ENCODE peak calls at places on chromosomes 2 and 18, in four cellular contexts. One of them, this sample, is unnamed.

GRCh38 chr2:148965596-148966431 is 72.7 kb upstream of the LYPD6B start:
- DNase-seq in K562: no peak
- DNase-seq in HL-60: peak; percentile 10
- DNase-seq in GM12878: peak; percentile 51
- DNase-seq in this sample: no peak

GRCh38 chr2:104944495-104944894 is 90.6 kb downstream of the POU3F3 start:
- DNase-seq in K562: peak; percentile 20
- DNase-seq in HL-60: no peak
- DNase-seq in GM12878: no peak
- DNase-seq in this sample: no peak

GRCh38 chr2:236337465-236338325 is 73.5 kb upstream of the ASB18 start:
- DNase-seq in K562: no peak
- DNase-seq in HL-60: no peak
- DNase-seq in GM12878: no peak
- DNase-seq in this sample: no peak

GRCh38 chr18:67144342-67144741 is 372.2 kb downstream of the DSEL start:
- DNase-seq in K562: no peak
- DNase-seq in HL-60: no peak
- DNase-seq in GM12878: no peak
- DNase-seq in this sample: no peak

GRCh38 chr18:48132993-48133674 is 202.7 kb upstream of the SMAD2 start:
- DNase-seq in K562: no peak
- DNase-seq in HL-60: no peak
- DNase-seq in GM12878: no peak
- DNase-seq in this sample: no peak

GRCh38 chr2:106158871-106159270 is 35.2 kb downstream of the UXS1 start:
- DNase-seq in K562: no peak
- DNase-seq in HL-60: no peak
- DNase-seq in GM12878: no peak
- DNase-seq in this sample: no peak

GRCh38 chr2:96114903-96115581 is 1.3 kb downstream of the ADRA2B start:
- DNase-seq in K562: no peak
- DNase-seq in HL-60: no peak
- DNase-seq in GM12878: no peak
- DNase-seq in this sample: no peak

GRCh38 chr2:235949567-235950472 is 218.4 kb downstream of the GBX2 start:
- DNase-seq in K562: no peak
- DNase-seq in HL-60: no peak
- DNase-seq in GM12878: no peak
- DNase-seq in this sample: no peak

GRCh38 chr2:239181601-239182471 is 219.0 kb downstream of the HDAC4 start:
- DNase-seq in K562: no peak
- DNase-seq in HL-60: no peak
- DNase-seq in GM12878: no peak
- DNase-seq in this sample: no peak

GRCh38 chr2:1993711-1994682 is 249.7 kb upstream of the PXDN start:
- DNase-seq in K562: no peak
- DNase-seq in HL-60: no peak
- DNase-seq in GM12878: no peak
- DNase-seq in this sample: no peak

GRCh38 chr18:23784811-23785245 is 95.6 kb downstream of the LAMA3 start:
- DNase-seq in K562: no peak
- DNase-seq in HL-60: no peak
- DNase-seq in GM12878: no peak
- DNase-seq in this sample: no peak

GRCh38 chr18:59357928-59358327 is 1.1 kb downstream of the LMAN1 start:
- DNase-seq in K562: peak; percentile 61
- DNase-seq in HL-60: no peak
- DNase-seq in GM12878: no peak
- DNase-seq in this sample: no peak

GRCh38 chr18:52163478-52163877 is 176.5 kb upstream of the DCC start:
- DNase-seq in K562: no peak
- DNase-seq in HL-60: no peak
- DNase-seq in GM12878: no peak
- DNase-seq in this sample: no peak

GRCh38 chr18:37663446-37663845 is 97.8 kb upstream of the CELF4 start:
- DNase-seq in K562: no peak
- DNase-seq in HL-60: no peak
- DNase-seq in GM12878: no peak
- DNase-seq in this sample: no peak

GRCh38 chr2:187117483-187117882 is 268.5 kb upstream of the ZSWIM2 start:
- DNase-seq in K562: no peak
- DNase-seq in HL-60: no peak
- DNase-seq in GM12878: no peak
- DNase-seq in this sample: no peak

GRCh38 chr2:30273574-30273929 is 42.2 kb downstream of the LBH start:
- DNase-seq in K562: no peak
- DNase-seq in HL-60: no peak
- DNase-seq in GM12878: no peak
- DNase-seq in this sample: no peak

GRCh38 chr2:63805412-63805811 is 36.3 kb upstream of the UGP2 start:
- DNase-seq in K562: no peak
- DNase-seq in HL-60: no peak
- DNase-seq in GM12878: no peak
- DNase-seq in this sample: no peak

GRCh38 chr2:36146765-36147164 is 208.8 kb upstream of the CRIM1 start:
- DNase-seq in K562: no peak
- DNase-seq in HL-60: no peak
- DNase-seq in GM12878: no peak
- DNase-seq in this sample: no peak

GRCh38 chr2:57546478-57546877 is 500.1 kb upstream of the VRK2 start:
- DNase-seq in K562: no peak
- DNase-seq in HL-60: no peak
- DNase-seq in GM12878: no peak
- DNase-seq in this sample: no peak

GRCh38 chr2:9715238-9715637 is 84.4 kb upstream of the YWHAQ start:
- DNase-seq in K562: no peak
- DNase-seq in HL-60: no peak
- DNase-seq in GM12878: no peak
- DNase-seq in this sample: no peak

GRCh38 chr2:14661163-14661562 is 28.6 kb downstream of the LRATD1 start:
- DNase-seq in K562: no peak
- DNase-seq in HL-60: no peak
- DNase-seq in GM12878: no peak
- DNase-seq in this sample: no peak

GRCh38 chr2:225041871-225042799 is at the start of gene DOCK10:
- DNase-seq in K562: no peak
- DNase-seq in HL-60: peak; percentile 60
- DNase-seq in GM12878: no peak
- DNase-seq in this sample: peak; percentile 38

GRCh38 chr2:187550797-187551306 is 3.4 kb downstream of the TFPI start:
- DNase-seq in K562: no peak
- DNase-seq in HL-60: no peak
- DNase-seq in GM12878: no peak
- DNase-seq in this sample: no peak

GRCh38 chr2:20579866-20580265 is 71.0 kb downstream of the HS1BP3 start:
- DNase-seq in K562: no peak
- DNase-seq in HL-60: no peak
- DNase-seq in GM12878: peak; percentile 19
- DNase-seq in this sample: no peak

GRCh38 chr2:197793456-197793855 is 8.3 kb upstream of the BOLL start:
- DNase-seq in K562: no peak
- DNase-seq in HL-60: no peak
- DNase-seq in GM12878: no peak
- DNase-seq in this sample: no peak

GRCh38 chr18:68740966-68741365 is 26.1 kb upstream of the TMX3 start:
- DNase-seq in K562: no peak
- DNase-seq in HL-60: no peak
- DNase-seq in GM12878: no peak
- DNase-seq in this sample: no peak

GRCh38 chr18:68734311-68734710 is 19.4 kb upstream of the TMX3 start:
- DNase-seq in K562: no peak
- DNase-seq in HL-60: no peak
- DNase-seq in GM12878: no peak
- DNase-seq in this sample: no peak

GRCh38 chr18:68733693-68734092 is 18.8 kb upstream of the TMX3 start:
- DNase-seq in K562: no peak
- DNase-seq in HL-60: no peak
- DNase-seq in GM12878: no peak
- DNase-seq in this sample: no peak

GRCh38 chr18:68738572-68738971 is 23.7 kb upstream of the TMX3 start:
- DNase-seq in K562: no peak
- DNase-seq in HL-60: no peak
- DNase-seq in GM12878: no peak
- DNase-seq in this sample: no peak

DNA sequence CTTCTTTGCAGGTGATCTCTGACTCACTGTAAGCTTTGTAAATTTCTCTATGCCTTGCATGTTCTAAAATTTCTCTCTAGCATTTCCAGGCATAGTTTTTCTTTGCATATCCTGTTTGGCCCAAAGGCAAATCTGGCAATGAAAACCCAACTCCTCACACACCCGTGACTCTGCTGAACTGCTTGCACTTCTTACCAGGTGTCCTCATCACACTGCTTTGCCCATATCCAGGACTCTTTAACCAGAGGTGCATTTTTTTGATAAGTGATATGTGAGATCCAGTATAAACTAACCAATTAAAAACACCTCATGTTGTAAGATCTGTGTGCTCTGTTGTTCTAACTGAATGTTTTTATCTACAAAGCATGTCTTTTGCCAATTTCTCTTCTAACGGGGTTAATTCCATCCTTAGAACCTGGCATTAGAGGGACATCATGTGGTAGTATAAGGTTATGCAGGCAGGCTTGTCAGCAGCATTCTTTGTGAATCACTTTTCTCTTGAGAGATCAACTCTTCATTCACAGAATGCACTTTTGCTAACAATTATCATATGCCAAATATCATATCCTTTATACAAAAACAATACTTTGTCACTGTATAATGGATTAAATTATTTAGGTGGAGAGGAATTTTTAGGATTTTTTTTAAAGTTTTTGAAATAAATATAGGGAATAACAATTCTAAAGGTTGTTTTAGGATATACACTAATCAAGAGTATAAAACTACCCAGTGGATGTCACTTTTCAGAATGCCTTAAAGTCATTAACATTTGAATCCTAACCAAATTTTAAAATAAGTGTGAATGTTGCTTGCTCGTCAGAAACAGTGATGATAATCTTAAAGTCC is 20.8 kb upstream of the TMX3 start:
- DNase-seq in K562: peak; percentile 31
- DNase-seq in HL-60: no peak
- DNase-seq in GM12878: no peak
- DNase-seq in this sample: no peak
- TF ChIP-seq SPI1 in K562: no peak
- TF ChIP-seq SPI1 in HL-60: no peak
- TF ChIP-seq SPI1 in GM12878: no peak
- TF ChIP-seq SPI1 in this sample: no peak

GRCh38 chr2:161417428-161418274 is 1.6 kb downstream of the TBR1 start:
- DNase-seq in K562: no peak
- DNase-seq in HL-60: no peak
- DNase-seq in GM12878: no peak
- DNase-seq in this sample: no peak
- TF ChIP-seq POLR2AphosphoS5 in K562: no peak
- TF ChIP-seq POLR2AphosphoS5 in HL-60: no peak
- TF ChIP-seq POLR2AphosphoS5 in GM12878: no peak
- TF ChIP-seq POLR2AphosphoS5 in this sample: no peak

GRCh38 chr2:223538920-223539440 is 63.2 kb downstream of the SCG2 start:
- DNase-seq in K562: no peak
- DNase-seq in HL-60: no peak
- DNase-seq in GM12878: no peak
- DNase-seq in this sample: no peak

GRCh38 chr2:223537669-223538601 is 64.2 kb downstream of the SCG2 start:
- DNase-seq in K562: no peak
- DNase-seq in HL-60: no peak
- DNase-seq in GM12878: no peak
- DNase-seq in this sample: no peak

GRCh38 chr2:223537100-223537499 is 65.1 kb downstream of the SCG2 start:
- DNase-seq in K562: no peak
- DNase-seq in HL-60: no peak
- DNase-seq in GM12878: no peak
- DNase-seq in this sample: no peak

GRCh38 chr2:223532712-223533111 is 69.4 kb downstream of the SCG2 start:
- DNase-seq in K562: no peak
- DNase-seq in HL-60: peak; percentile 35
- DNase-seq in GM12878: no peak
- DNase-seq in this sample: no peak

DNA sequence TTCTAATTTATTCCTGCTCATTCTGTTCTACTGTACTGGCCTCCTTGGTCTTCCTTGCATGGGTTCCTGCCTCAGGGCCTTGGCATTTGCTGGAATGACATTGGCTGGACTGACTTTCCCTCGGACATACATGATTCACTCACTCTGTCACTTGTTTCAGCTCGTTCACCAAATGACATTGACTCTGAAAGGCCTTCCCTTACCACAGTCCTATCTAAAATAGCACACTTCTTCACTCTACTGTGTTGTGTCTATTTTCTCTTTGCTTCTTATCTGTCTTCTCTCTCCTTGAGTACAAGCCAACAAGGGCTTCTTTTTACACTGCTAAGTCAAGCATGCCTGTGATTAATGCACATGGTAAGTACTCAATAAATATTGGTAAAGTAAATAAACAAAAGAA is 65.6 kb downstream of the SCG2 start:
- DNase-seq in K562: no peak
- DNase-seq in HL-60: no peak
- DNase-seq in GM12878: no peak
- DNase-seq in this sample: no peak
- TF ChIP-seq SPI1 in K562: no peak
- TF ChIP-seq SPI1 in HL-60: no peak
- TF ChIP-seq SPI1 in GM12878: no peak
- TF ChIP-seq SPI1 in this sample: no peak

DNA sequence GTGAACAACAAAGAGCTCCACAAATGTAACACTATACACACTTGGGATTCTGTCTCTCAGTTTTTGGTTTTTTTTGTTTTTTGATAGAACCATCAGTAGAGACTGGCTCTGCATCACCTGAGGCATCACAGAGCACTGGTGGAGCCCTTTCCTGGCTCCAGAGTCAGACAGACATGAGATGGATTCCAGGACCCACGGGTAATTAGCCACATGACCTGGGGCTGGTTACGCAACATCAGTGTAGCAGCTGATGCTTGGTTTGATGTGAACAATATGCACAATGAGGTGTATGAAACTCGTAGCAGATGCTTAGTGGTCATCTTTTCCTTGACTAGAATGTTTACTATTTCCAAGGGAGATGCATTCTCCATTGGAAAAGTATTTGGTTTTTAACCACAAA is 40.7 kb downstream of the CMPK2 start:
- DNase-seq in K562: no peak
- DNase-seq in HL-60: no peak
- DNase-seq in GM12878: no peak
- DNase-seq in this sample: no peak
- TF ChIP-seq POLR2AphosphoS5 in K562: no peak
- TF ChIP-seq POLR2AphosphoS5 in HL-60: no peak
- TF ChIP-seq POLR2AphosphoS5 in GM12878: no peak
- TF ChIP-seq POLR2AphosphoS5 in this sample: no peak